ENCODE peak calls at places on chromosome 6, in seven cellular contexts. J, Q, O, L, S, T and I are unnamed samples.
A peak's percentile ranks its signal among the peaks of the same experiment; 100 is the strongest.

GRCh38 chr6:159970659-159971063 is 1.8 kb downstream of the IGF2R start:
- DNase-seq in J (no peak), Q (no peak), O (no peak), L (no peak), S (no peak), T (no peak), I (no peak)

GRCh38 chr6:137451926-137452325 is 42.3 kb downstream of the OLIG3 start:
- DNase-seq in J (no peak), Q (no peak), O (no peak), L (no peak), S (no peak), T (no peak), I (no peak)

GRCh38 chr6:114218831-114219230 is 124.0 kb downstream of the HS3ST5 start:
- DNase-seq in J (no peak), Q (no peak), O (no peak), L (no peak), S (no peak), T (no peak), I (no peak)

GRCh38 chr6:164409309-164410009 is 899.9 kb downstream of the C6orf118 start:
- DNase-seq in J (no peak), Q (no peak), O (no peak), L (no peak), S (no peak), T (no peak), I (no peak)

GRCh38 chr6:129717287-129717686 is 7.3 kb upstream of the ARHGAP18 start:
- DNase-seq in J (peak; percentile 62), Q (no peak), O (no peak), L (no peak), S (no peak), T (no peak), I (peak; percentile 33)

GRCh38 chr6:166678426-166678825 is 51.4 kb upstream of the RPS6KA2 start:
- DNase-seq in J (no peak), Q (no peak), O (no peak), L (no peak), S (peak; percentile 91), T (peak; percentile 50), I (peak; percentile 82)

GRCh38 chr6:6748001-6748400 is 159.5 kb downstream of the LY86 start:
- DNase-seq in J (no peak), Q (no peak), O (no peak), L (no peak), S (no peak), T (no peak), I (no peak)

GRCh38 chr6:53735896-53736295 is 58.9 kb upstream of the LRRC1 start:
- DNase-seq in J (no peak), Q (no peak), O (no peak), L (no peak), S (no peak), T (no peak), I (peak; percentile 42)

GRCh38 chr6:13217206-13217905 is 111.0 kb downstream of the TBC1D7 start:
- DNase-seq in J (no peak), Q (no peak), O (no peak), L (no peak), S (no peak), T (no peak), I (peak; percentile 27)

GRCh38 chr6:73652637-73653570 is 888 bp downstream of the SLC17A5 start:
- DNase-seq in J (peak; percentile 62), Q (peak; percentile 50), O (peak; percentile 92), L (peak; percentile 83), S (peak; percentile 62), T (peak; percentile 54), I (peak; percentile 77)

GRCh38 chr6:129635396-129636164 is 74.4 kb downstream of the ARHGAP18 start:
- DNase-seq in J (no peak), Q (no peak), O (no peak), L (no peak), S (no peak), T (no peak), I (no peak)

GRCh38 chr6:33651403-33651802 is 30.3 kb downstream of the ITPR3 start:
- DNase-seq in J (no peak), Q (no peak), O (no peak), L (no peak), S (no peak), T (no peak), I (no peak)

GRCh38 chr6:43089874-43090556 is 13.9 kb downstream of the PTK7 start:
- DNase-seq in J (no peak), Q (no peak), O (peak; percentile 40), L (no peak), S (no peak), T (no peak), I (no peak)

GRCh38 chr6:90793771-90794170 is 206.9 kb upstream of the MAP3K7 start:
- DNase-seq in J (no peak), Q (no peak), O (no peak), L (no peak), S (no peak), T (no peak), I (no peak)

GRCh38 chr6:154433477-154434241 is 76.8 kb downstream of the CNKSR3 start:
- DNase-seq in J (no peak), Q (no peak), O (no peak), L (no peak), S (no peak), T (no peak), I (no peak)

GRCh38 chr6:134666174-134666573 is 283.7 kb downstream of the ALDH8A1 start:
- DNase-seq in J (peak; percentile 5), Q (no peak), O (no peak), L (no peak), S (no peak), T (no peak), I (no peak)

GRCh38 chr6:134663356-134663755 is 286.5 kb downstream of the ALDH8A1 start:
- DNase-seq in J (no peak), Q (no peak), O (no peak), L (no peak), S (no peak), T (no peak), I (no peak)

GRCh38 chr6:134665029-134665723 is 284.7 kb downstream of the ALDH8A1 start:
- DNase-seq in J (no peak), Q (no peak), O (no peak), L (no peak), S (no peak), T (no peak), I (peak; percentile 56)

GRCh38 chr6:134662077-134662476 is 287.8 kb downstream of the ALDH8A1 start:
- DNase-seq in J (no peak), Q (no peak), O (no peak), L (no peak), S (no peak), T (no peak), I (no peak)

DNA sequence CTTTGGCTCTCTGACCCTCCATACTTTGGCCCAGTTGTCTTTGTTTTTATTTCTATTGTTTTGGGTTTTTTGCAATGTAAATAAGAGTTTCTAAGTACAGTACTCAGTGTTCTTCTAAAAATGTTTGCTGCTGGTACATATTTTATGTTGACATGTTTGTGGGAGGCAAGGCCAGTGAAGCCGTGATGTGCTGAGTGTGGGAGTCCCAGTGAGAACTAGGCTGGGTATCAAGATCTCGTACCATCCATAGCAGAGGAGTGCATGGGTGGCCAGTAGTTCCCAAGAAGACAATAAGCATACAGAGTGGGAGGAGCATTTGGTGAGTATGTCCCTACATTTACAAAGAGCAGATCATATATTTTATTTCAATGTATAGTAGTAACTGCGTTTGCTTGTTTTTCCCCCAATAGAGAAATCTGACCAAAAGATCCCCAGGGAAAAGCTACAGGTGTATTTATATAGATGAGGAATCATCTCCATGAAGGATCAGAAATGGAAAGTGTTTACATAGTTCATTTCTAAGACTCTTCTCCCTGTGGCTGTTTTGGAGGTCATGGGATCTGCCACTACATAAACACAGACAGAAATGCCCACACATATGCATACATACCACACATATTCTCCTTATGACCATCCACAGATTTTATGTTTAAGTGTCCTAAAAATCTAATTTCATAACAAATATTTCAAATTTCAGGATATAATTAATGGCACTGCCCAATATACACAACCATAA is 285.9 kb downstream of the ALDH8A1 start:
- DNase-seq in J (no peak), Q (no peak), O (no peak), L (no peak), S (no peak), T (no peak), I (no peak)
- H3K27ac ChIP-seq in J (no peak overlapping the region), Q (no peak overlapping the region), O (no peak overlapping the region), L (no peak overlapping the region), S (no peak overlapping the region), T (no peak overlapping the region), I (no peak overlapping the region)

GRCh38 chr6:118936304-118936703 is 1.3 kb upstream of the MCM9 start:
- DNase-seq in J (no peak), Q (no peak), O (no peak), L (no peak), S (no peak), T (no peak), I (no peak)
- H3K4me3 ChIP-seq in J (no peak overlapping the region), Q (no peak overlapping the region), O (no peak overlapping the region), L (no peak overlapping the region), S (no peak overlapping the region), T (no peak overlapping the region), I (no peak overlapping the region)

GRCh38 chr6:20137837-20138236 is 74.4 kb downstream of the MBOAT1 start:
- DNase-seq in J (no peak), Q (no peak), O (no peak), L (no peak), S (no peak), T (no peak), I (no peak)

GRCh38 chr6:20137288-20137687 is 75.0 kb downstream of the MBOAT1 start:
- DNase-seq in J (no peak), Q (no peak), O (no peak), L (no peak), S (no peak), T (no peak), I (no peak)

GRCh38 chr6:20134613-20135012 is 77.7 kb downstream of the MBOAT1 start:
- DNase-seq in J (no peak), Q (no peak), O (no peak), L (no peak), S (no peak), T (no peak), I (peak; percentile 36)

DNA sequence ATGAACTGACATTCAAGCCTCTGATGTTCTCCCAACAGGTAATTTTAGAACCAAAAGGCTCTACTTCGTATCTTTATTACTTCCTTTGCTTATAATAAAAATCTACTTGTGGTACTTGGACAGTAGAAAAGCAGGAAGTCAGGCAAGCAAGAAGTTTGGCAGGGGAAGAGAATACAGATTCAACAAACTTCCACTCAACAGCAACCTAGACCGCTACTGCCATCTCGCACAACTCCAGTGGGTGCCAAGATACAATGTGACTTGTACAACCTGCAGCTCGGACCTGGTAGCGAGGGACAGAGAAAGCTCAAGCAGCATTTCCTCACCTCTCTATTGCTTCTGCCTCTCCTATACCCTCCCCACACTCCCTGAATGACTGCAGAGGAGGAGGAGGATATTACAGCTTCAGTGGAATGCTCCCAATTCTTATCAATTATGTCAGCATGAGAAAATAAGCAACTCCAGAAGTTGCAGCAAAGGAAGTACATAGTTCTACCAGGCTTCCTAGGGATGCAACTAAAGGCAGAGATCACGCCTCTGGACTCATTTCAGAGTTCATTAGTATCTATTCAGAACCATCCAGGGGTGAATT is 76.5 kb downstream of the MBOAT1 start:
- DNase-seq in J (no peak), Q (no peak), O (no peak), L (no peak), S (no peak), T (no peak), I (no peak)
- H3K27ac ChIP-seq in J (no peak overlapping the region), Q (no peak overlapping the region), O (no peak overlapping the region), L (no peak overlapping the region), S (no peak overlapping the region), T (no peak overlapping the region), I (no peak overlapping the region)

DNA sequence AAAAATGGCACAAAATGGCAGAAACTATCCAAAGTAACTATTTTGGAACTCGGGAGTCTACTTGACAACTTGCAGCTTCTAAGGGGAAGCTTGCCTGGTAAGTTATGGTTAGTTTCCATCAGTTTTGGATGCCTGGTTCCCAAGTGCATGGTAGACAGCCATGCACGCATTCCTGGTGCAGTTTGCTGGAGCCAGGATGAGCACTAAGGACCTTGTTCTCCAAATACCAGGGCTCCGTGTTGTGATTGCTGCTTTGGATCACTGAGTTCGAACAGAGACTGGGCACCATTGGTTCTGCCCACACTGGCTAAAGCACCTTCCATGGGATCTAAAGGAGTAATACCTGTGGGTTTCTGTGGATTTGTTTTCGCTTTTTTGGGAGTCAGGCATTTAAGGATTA is 103.7 kb downstream of the FAM120B start:
- DNase-seq in J (no peak), Q (no peak), O (no peak), L (no peak), S (no peak), T (no peak), I (no peak)
- H3K4me3 ChIP-seq in J (no peak overlapping the region), Q (no peak overlapping the region), O (no peak overlapping the region), L (no peak overlapping the region), S (no peak overlapping the region), T (no peak overlapping the region), I (no peak overlapping the region)